ENCODE peak calls at places on chromosomes 3 and 15, in six cellular contexts. T is Peyer's patch; Y is effector memory CD4-positive, alpha-beta T cell; E is cardiac muscle cell; P is OCI-LY7; K is CD8-positive, alpha-beta memory T cell. M is an unnamed sample.

GRCh38 chr15:97961067-97961954 is 808 bp downstream of the ARRDC4 start:
- DNase-seq in K (no peak), T (peak; percentile 69), Y (no peak), E (peak; percentile 22), P (no peak), M (no peak)

GRCh38 chr15:67003586-67003985 is 61.8 kb upstream of the SMAD3 start:
- DNase-seq in Y (no peak), E (no peak), P (no peak), K (no peak), T (no peak), M (no peak)

GRCh38 chr15:83014205-83014653 is 2.8 kb upstream of the C15orf40 start:
- DNase-seq in T (no peak), P (no peak), K (no peak), Y (no peak), E (no peak), M (no peak)

GRCh38 chr15:52234596-52235541 is 43.7 kb upstream of the GNB5 start:
- DNase-seq in T (peak; percentile 84), P (peak; percentile 90), K (no peak), Y (no peak), E (no peak), M (no peak)

GRCh38 chr15:70318996-70319465 is 221.3 kb upstream of the TLE3 start:
- DNase-seq in T (no peak), P (no peak), E (no peak), K (no peak), Y (no peak), M (no peak)

GRCh38 chr3:178140491-178140890 is 395.7 kb upstream of the KCNMB2 start:
- DNase-seq in Y (no peak), P (no peak), K (no peak), T (no peak), E (no peak), M (no peak)

GRCh38 chr15:65115542-65115941 is 542 bp upstream of the UBAP1L start:
- DNase-seq in P (no peak), K (no peak), T (no peak), Y (no peak), E (no peak), M (no peak)

GRCh38 chr3:45509038-45509767 is 85.3 kb upstream of the LIMD1 start:
- DNase-seq in Y (no peak), E (no peak), P (no peak), T (no peak), K (no peak), M (no peak)

GRCh38 chr3:56704706-56705105 is 21.6 kb upstream of the TASOR start:
- DNase-seq in T (no peak), P (peak; percentile 24), Y (no peak), K (no peak), E (no peak), M (no peak)

GRCh38 chr3:141243295-141243707 is 11.7 kb downstream of the PXYLP1 start:
- DNase-seq in P (no peak), Y (no peak), T (no peak), K (peak; percentile 11), E (no peak), M (peak; percentile 32)

GRCh38 chr3:133941390-133941789 is 45.7 kb upstream of the RAB6B start:
- DNase-seq in T (peak; percentile 36), E (peak; percentile 39), Y (no peak), K (no peak), P (no peak), M (no peak)

GRCh38 chr3:23183731-23184130 is 19.4 kb upstream of the UBE2E2 start:
- DNase-seq in P (peak; percentile 58), K (no peak), E (peak; percentile 77), T (peak; percentile 53), Y (no peak), M (no peak)

GRCh38 chr3:183410280-183410679 is 18.1 kb downstream of the MCF2L2 start:
- DNase-seq in Y (no peak), P (no peak), E (no peak), T (no peak), K (no peak), M (no peak)

GRCh38 chr3:173465112-173465511 is 67.6 kb downstream of the NLGN1 start:
- DNase-seq in Y (no peak), T (no peak), P (no peak), E (no peak), K (no peak), M (no peak)

GRCh38 chr3:21390136-21390535 is 360.9 kb downstream of the ZNF385D start:
- DNase-seq in E (no peak), Y (no peak), K (no peak), P (no peak), T (no peak), M (no peak)

GRCh38 chr3:115581347-115582135 is 41.8 kb upstream of the GAP43 start:
- DNase-seq in T (no peak), P (no peak), E (no peak), Y (no peak), K (no peak), M (no peak)

GRCh38 chr3:113240841-113241240 is 29.5 kb downstream of the BOC start:
- DNase-seq in Y (no peak), T (no peak), P (no peak), K (no peak), E (no peak), M (no peak)

GRCh38 chr3:34102290-34102689 is 303.9 kb downstream of the PDCD6IP start:
- DNase-seq in K (no peak), T (no peak), P (no peak), Y (no peak), E (no peak), M (no peak)

GRCh38 chr15:74642724-74643367 is 27.2 kb downstream of the CLK3 start:
- DNase-seq in E (peak; percentile 70), P (no peak), Y (no peak), K (no peak), T (no peak), M (no peak)

GRCh38 chr3:184361932-184362667 is 590 bp downstream of the POLR2H start:
- DNase-seq in T (peak; percentile 84), K (peak; percentile 16), P (peak; percentile 54), Y (no peak), E (peak; percentile 69), M (peak; percentile 43)

GRCh38 chr15:29968099-29968892 is 114.5 kb upstream of the GOLGA8J start:
- DNase-seq in P (no peak), T (no peak), K (no peak), Y (no peak), E (peak; percentile 45), M (no peak)

GRCh38 chr3:50610992-50611463 is 546 bp downstream of the CISH start:
- DNase-seq in E (no peak), K (no peak), Y (no peak), P (no peak), T (no peak), M (no peak)

GRCh38 chr3:50611464-50612233 is at the start of gene CISH:
- DNase-seq in P (peak; percentile 78), E (peak; percentile 97), T (peak; percentile 97), K (peak; percentile 92), Y (peak; percentile 90), M (peak; percentile 93)

GRCh38 chr3:50609743-50610085 is 1.9 kb downstream of the CISH start:
- DNase-seq in T (no peak), P (no peak), Y (no peak), K (no peak), E (no peak), M (no peak)

GRCh38 chr3:50609071-50609742 is 2.4 kb downstream of the CISH start:
- DNase-seq in E (no peak), Y (no peak), K (no peak), T (no peak), P (no peak), M (no peak)

GRCh38 chr3:50610181-50610971 is 1.2 kb downstream of the CISH start:
- DNase-seq in P (no peak), E (no peak), Y (no peak), T (peak; percentile 85), K (no peak), M (no peak)
- H3K4me1 ChIP-seq in P (no peaks in the 10 kb centered on the region), E (peaks cover 17% of the 10 kb centered on the region), Y (peaks cover 69% of the 10 kb centered on the region), T (no peaks in the 10 kb centered on the region), K (peaks cover 63% of the 10 kb centered on the region), M (peaks cover 68% of the 10 kb centered on the region)

DNA sequence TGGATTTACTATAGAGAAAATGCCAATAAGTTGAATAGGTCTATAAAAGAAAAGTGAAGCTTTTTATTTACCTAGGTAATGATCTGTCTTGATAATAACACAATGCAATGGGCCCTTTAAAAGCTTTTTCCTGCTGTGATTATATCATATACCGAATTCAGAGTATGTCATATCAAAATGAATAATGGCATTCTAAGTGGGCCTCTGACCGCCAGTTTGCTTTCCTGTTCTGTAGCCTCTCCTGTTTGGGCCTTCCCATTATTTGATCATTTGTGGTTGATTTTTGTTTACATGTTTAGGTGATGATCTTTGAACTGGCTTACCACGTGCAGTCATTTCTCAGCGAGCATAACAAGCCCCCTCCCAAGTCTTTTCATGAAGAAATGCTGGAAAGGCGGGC is 14.9 kb downstream of the EIF2AK4 start:
- DNase-seq in T (no peak), Y (no peak), E (no peak), K (no peak), P (no peak), M (no peak)
- H3K36me3 ChIP-seq in T (peaks cover 76% of the 10 kb centered on the region), Y (peaks cover 12% of the 10 kb centered on the region), E (peaks cover 28% of the 10 kb centered on the region), K (peaks cover 9% of the 10 kb centered on the region), P (no peaks in the 10 kb centered on the region), M (no peaks in the 10 kb centered on the region)

GRCh38 chr3:193780371-193780770 is 187.4 kb downstream of the OPA1 start:
- DNase-seq in E (no peak), T (no peak), K (no peak), P (no peak), Y (no peak), M (no peak)
- H3K4me1 ChIP-seq in E (peaks cover 13% of the 10 kb centered on the region), T (no peaks in the 10 kb centered on the region), K (peaks cover 3% of the 10 kb centered on the region), P (peaks cover 23% of the 10 kb centered on the region), Y (no peaks in the 10 kb centered on the region), M (no peaks in the 10 kb centered on the region)

GRCh38 chr3:47000198-47000815 is 20.8 kb downstream of the NBEAL2 start:
- DNase-seq in K (no peak), E (no peak), Y (no peak), T (no peak), P (no peak), M (no peak)
- H3K36me3 ChIP-seq in K (peaks cover 54% of the 10 kb centered on the region), E (no peaks in the 10 kb centered on the region), Y (peaks cover 94% of the 10 kb centered on the region), T (peaks cover 70% of the 10 kb centered on the region), P (peaks cover 77% of the 10 kb centered on the region), M (peaks cover 89% of the 10 kb centered on the region)

GRCh38 chr15:92808611-92809063 is 91.5 kb upstream of the CHD2 start:
- DNase-seq in K (no peak), Y (no peak), E (peak; percentile 43), P (no peak), T (no peak), M (no peak)
- H3K4me1 ChIP-seq in K (peaks cover 46% of the 10 kb centered on the region), Y (peaks cover 40% of the 10 kb centered on the region), E (peaks cover 21% of the 10 kb centered on the region), P (peaks cover 54% of the 10 kb centered on the region), T (no peaks in the 10 kb centered on the region), M (peaks cover 58% of the 10 kb centered on the region)

DNA sequence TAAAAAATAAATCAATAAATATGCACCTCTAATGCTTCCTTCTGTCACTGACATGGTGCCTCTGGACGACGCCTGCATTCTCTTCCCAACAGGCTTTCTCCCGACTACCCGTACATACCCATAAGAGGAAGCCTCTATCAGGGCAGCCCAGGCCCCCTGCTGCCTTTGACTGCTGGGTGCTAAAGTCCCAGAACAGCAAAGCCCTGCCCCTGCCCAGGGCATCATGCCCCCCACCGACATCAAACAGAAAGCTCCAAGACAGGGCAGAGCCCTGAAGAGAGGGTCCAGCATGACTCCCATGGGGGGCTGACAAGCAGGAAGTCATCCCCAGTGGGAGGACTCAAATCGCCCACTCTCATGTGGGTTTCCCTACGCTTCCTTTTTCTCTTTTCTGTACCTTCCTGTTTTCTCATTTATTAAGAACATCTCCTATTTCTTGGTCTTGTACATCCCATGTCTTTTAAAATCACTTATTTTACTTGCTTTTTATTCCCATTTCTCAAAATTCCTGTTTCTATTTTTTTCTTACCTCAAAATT is 23.4 kb downstream of the XPC start:
- DNase-seq in Y (no peak), E (no peak), P (no peak), T (no peak), K (no peak), M (no peak)
- H3K36me3 ChIP-seq in Y (peaks cover 68% of the 10 kb centered on the region), E (peaks cover 37% of the 10 kb centered on the region), P (peaks cover 74% of the 10 kb centered on the region), T (peaks cover 91% of the 10 kb centered on the region), K (peaks cover 63% of the 10 kb centered on the region), M (peaks cover 69% of the 10 kb centered on the region)

M was measured in CD4-positive, alpha-beta memory T cell.